ENCODE peak calls at places on chromosome 1, in four cellular contexts. N is midbrain, B is EL, G is endothelial cell. Y is an unnamed sample.

GRCh38 chr1:69230223-69230622 is 337.5 kb upstream of the LRRC7 start:
- DNase-seq in B (no peak), G (no peak), N (peak), Y (no peak)

GRCh38 chr1:172054172-172054571 is 212.9 kb downstream of the DNM3 start:
- DNase-seq in N (no peak), G (no peak), B (no peak), Y (peak)

GRCh38 chr1:154478639-154479038 is 23.4 kb upstream of the TDRD10 start:
- DNase-seq in G (no peak), N (no peak), B (peak), Y (no peak)

GRCh38 chr1:24362982-24363614 is 43.9 kb downstream of the GRHL3 start:
- DNase-seq in N (no peak), G (no peak), B (peak), Y (no peak)

GRCh38 chr1:203744008-203744972 is 20.7 kb upstream of the LAX1 start:
- DNase-seq in N (peak), B (no peak), G (no peak), Y (peak)

GRCh38 chr1:64909021-64909420 is 57.3 kb downstream of the JAK1 start:
- DNase-seq in G (no peak), N (no peak), B (no peak), Y (no peak)

GRCh38 chr1:38013027-38013588 is 574 bp downstream of the UTP11 start:
- DNase-seq in N (no peak), G (no peak), B (peak), Y (no peak)

GRCh38 chr1:241839369-241839990 is 8.5 kb upstream of the EXO1 start:
- DNase-seq in B (no peak), G (no peak), N (no peak), Y (no peak)

GRCh38 chr1:45348966-45349677 is 8.9 kb upstream of the MUTYH start:
- DNase-seq in G (no peak), N (no peak), B (no peak), Y (peak)

GRCh38 chr1:234528073-234528865 is 49.3 kb upstream of the TARBP1 start:
- DNase-seq in B (no peak), N (peak), G (no peak), Y (no peak)

GRCh38 chr1:227869851-227870305 is 54.4 kb downstream of the PRSS38 start:
- DNase-seq in N (no peak), B (no peak), G (no peak), Y (no peak)

GRCh38 chr1:177511036-177511435 is 340.3 kb downstream of the BRINP2 start:
- DNase-seq in N (no peak), G (no peak), B (no peak), Y (no peak)

GRCh38 chr1:208577381-208577905 is 333.3 kb upstream of the PLXNA2 start:
- DNase-seq in G (no peak), B (peak), N (no peak), Y (no peak)

GRCh38 chr1:152444045-152444444 is 30.0 kb upstream of the CRNN start:
- DNase-seq in G (no peak), B (no peak), N (no peak), Y (no peak)

GRCh38 chr1:158506369-158506987 is 34.5 kb downstream of the OR10R2 start:
- DNase-seq in B (peak), N (no peak), G (peak), Y (no peak)

GRCh38 chr1:163668472-163668871 is 346.7 kb downstream of the NUF2 start:
- DNase-seq in N (no peak), G (no peak), B (no peak), Y (no peak)

GRCh38 chr1:43548285-43549271 is 17.9 kb downstream of the PTPRF start:
- DNase-seq in B (no peak), G (no peak), N (no peak), Y (no peak)

GRCh38 chr1:25538165-25538860 is 5.1 kb upstream of the LDLRAP1 start:
- DNase-seq in G (no peak), N (no peak), B (peak), Y (no peak)

GRCh38 chr1:62716397-62716796 is 28.2 kb upstream of the DOCK7 start:
- DNase-seq in N (no peak), G (no peak), B (peak), Y (no peak)

GRCh38 chr1:176560681-176561080 is 97.7 kb downstream of the PAPPA2 start:
- DNase-seq in G (no peak), B (no peak), N (no peak), Y (no peak)